ENCODE peak calls at places on chromosomes 6 and 20, in seven cellular contexts. C is dorsolateral prefrontal cortex, T is heart right ventricle, K is endodermal cell, G is PC-3, J is lung, I is adrenal gland. L is an unnamed sample.
A peak's percentile ranks its signal among the peaks of the same experiment; 100 is the strongest.

GRCh38 chr20:23879811-23880374 is 345 bp upstream of the CST5 start:
- DNase-seq in T (no peak), C (no peak), K (no peak), J (peak; percentile 66), I (no peak), G (peak; percentile 49), L (no peak)

GRCh38 chr20:57708694-57709673 is 831 bp downstream of the PMEPA1 start:
- DNase-seq in T (peak; percentile 43), I (no peak), K (no peak), G (no peak), J (no peak), C (no peak), L (no peak)

GRCh38 chr6:159134701-159135364 is 34.4 kb upstream of the FNDC1 start:
- DNase-seq in C (peak; percentile 72), G (peak; percentile 73), I (peak; percentile 77), K (peak; percentile 94), J (peak; percentile 73), T (no peak), L (no peak)

GRCh38 chr20:9467995-9468394 is 46.4 kb upstream of the LAMP5 start:
- DNase-seq in K (peak; percentile 53), G (peak; percentile 25), J (no peak), T (no peak), C (no peak), I (no peak), L (no peak)

GRCh38 chr6:105781248-105781647 is 304.9 kb upstream of the PRDM1 start:
- DNase-seq in G (peak; percentile 24), I (no peak), C (no peak), K (no peak), T (no peak), J (no peak), L (no peak)

GRCh38 chr6:14819001-14819400 is 426.9 kb upstream of the JARID2 start:
- DNase-seq in C (no peak), I (no peak), T (no peak), J (no peak), G (no peak), K (no peak), L (no peak)

GRCh38 chr20:37527638-37528441 is at the start of gene BLCAP:
- DNase-seq in J (peak; percentile 90), I (peak; percentile 92), T (peak; percentile 92), G (peak; percentile 84), K (peak; percentile 96), C (peak; percentile 88), L (no peak)

GRCh38 chr6:128569737-128570438 is 49.5 kb upstream of the PTPRK start:
- DNase-seq in K (no peak), C (no peak), T (no peak), J (no peak), I (no peak), G (peak; percentile 92), L (peak; percentile 83)

GRCh38 chr6:80523531-80523970 is 417.1 kb downstream of the BCKDHB start:
- DNase-seq in G (no peak), K (peak; percentile 92), J (no peak), I (peak; percentile 14), C (no peak), T (peak; percentile 11), L (no peak)

GRCh38 chr20:25017257-25017803 is 24.8 kb upstream of the APMAP start:
- DNase-seq in I (peak; percentile 8), K (peak; percentile 90), C (no peak), G (peak; percentile 82), T (no peak), J (peak; percentile 84), L (no peak)

GRCh38 chr6:123547216-123547978 is 89.4 kb downstream of the TRDN start:
- DNase-seq in G (no peak), K (no peak), C (no peak), J (no peak), T (no peak), I (no peak), L (no peak)

GRCh38 chr20:1313236-1313964 is 15.5 kb downstream of the SDCBP2 start:
- DNase-seq in G (peak; percentile 83), I (peak; percentile 65), J (peak; percentile 77), C (peak; percentile 80), K (peak; percentile 91), T (peak; percentile 79), L (no peak)

GRCh38 chr6:96990989-96991388 is 66.5 kb downstream of the KLHL32 start:
- DNase-seq in G (no peak), T (no peak), C (no peak), J (no peak), K (no peak), I (no peak), L (no peak)

GRCh38 chr6:45606831-45607400 is 229.2 kb upstream of the SUPT3H start:
- DNase-seq in I (no peak), C (no peak), T (no peak), K (no peak), J (peak; percentile 14), G (no peak), L (no peak)

DNA sequence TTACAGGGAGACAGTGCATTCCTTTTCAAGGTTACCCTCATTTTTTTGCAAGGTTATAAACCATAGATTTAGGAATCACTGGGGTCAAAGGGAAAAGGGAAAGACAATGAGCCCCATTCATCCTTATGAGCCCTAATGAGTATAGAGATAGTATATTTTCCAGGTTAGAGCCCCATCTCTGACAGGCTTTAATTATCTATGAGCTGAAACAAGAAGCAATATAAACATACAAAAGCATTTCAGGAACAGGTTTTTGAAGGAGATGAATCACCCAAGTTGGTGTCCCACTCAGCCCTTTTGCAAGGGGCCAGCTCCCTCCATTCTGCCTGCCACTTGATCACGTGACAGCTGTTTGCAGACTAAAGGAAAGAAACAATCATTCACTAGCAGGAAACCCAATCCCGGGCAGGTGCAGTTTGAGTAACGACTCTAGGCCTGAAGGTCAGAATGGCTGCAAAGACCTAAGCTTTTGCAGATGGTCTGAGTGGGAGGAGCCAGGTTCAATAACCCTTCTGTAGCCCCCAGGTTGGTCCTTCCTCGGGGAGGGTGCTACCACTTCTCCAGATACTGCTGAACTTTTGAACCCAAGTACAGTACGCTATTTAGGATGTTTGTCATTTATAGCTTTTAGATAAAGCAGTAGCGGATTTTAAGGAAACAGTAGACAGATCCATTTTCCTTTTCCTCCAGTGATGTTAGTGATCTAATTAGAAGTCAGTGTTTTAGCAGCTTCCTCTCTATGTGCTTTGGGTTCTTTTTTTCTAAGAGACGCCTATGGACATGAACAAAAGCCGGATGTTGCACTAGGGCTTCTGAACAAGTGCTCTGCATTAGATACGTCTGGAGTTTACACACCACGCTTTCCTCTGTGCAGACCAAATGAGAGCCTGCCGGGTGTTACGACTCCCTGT is 253.2 kb downstream of the SOX4 start:
- DNase-seq in J (no peak), G (peak; percentile 19), T (no peak), C (no peak), I (no peak), K (no peak), L (no peak)
- H3K4me3 ChIP-seq in J (no peak overlapping the region), G (no peak overlapping the region), T (no peak overlapping the region), C (no peak overlapping the region), I (no peak overlapping the region), K (no peak overlapping the region), L (no peak overlapping the region)

GRCh38 chr6:116111552-116112528 is 11.2 kb downstream of the NT5DC1 start:
- DNase-seq in J (no peak), G (peak; percentile 64), I (no peak), K (peak; percentile 89), C (no peak), T (no peak), L (no peak)

GRCh38 chr6:116113386-116113785 is 12.5 kb downstream of the COL10A1 start:
- DNase-seq in G (no peak), I (no peak), J (no peak), T (no peak), K (no peak), C (no peak), L (no peak)

GRCh38 chr6:116120430-116120829 is 5.5 kb downstream of the COL10A1 start:
- DNase-seq in I (no peak), T (no peak), G (no peak), C (no peak), K (no peak), J (no peak), L (no peak)

GRCh38 chr6:116118608-116119007 is 7.3 kb downstream of the COL10A1 start:
- DNase-seq in I (no peak), J (no peak), G (no peak), C (no peak), T (no peak), K (no peak), L (no peak)

GRCh38 chr6:116115781-116116180 is 10.2 kb downstream of the COL10A1 start:
- DNase-seq in T (no peak), K (no peak), C (no peak), G (peak; percentile 6), J (no peak), I (no peak), L (no peak)
- TF ChIP-seq CTCF in T (no peak), K (peak; percentile 76), C (peak; percentile 42), G (peak; percentile 57), J (no peak), I (peak; percentile 26), L (no peak)

GRCh38 chr6:90463359-90463758 is 123.5 kb downstream of the MAP3K7 start:
- DNase-seq in I (no peak), J (no peak), G (no peak), K (no peak), C (no peak), T (no peak), L (no peak)
- H3K4me3 ChIP-seq in I (no peak overlapping the region), J (no peak overlapping the region), G (no peak overlapping the region), K (no peak overlapping the region), C (no peak overlapping the region), T (no peak overlapping the region), L (no peak overlapping the region)

GRCh38 chr20:45909336-45909808 is 2.6 kb downstream of the PLTP start:
- DNase-seq in C (no peak), T (no peak), G (no peak), I (no peak), J (no peak), K (no peak), L (no peak)
- TF ChIP-seq CTCF in C (no peak), T (no peak), G (no peak), I (no peak), J (no peak), K (no peak), L (no peak)

L was measured in AG04449.